ENCODE peak calls at places on chromosome 21, in ten cellular contexts. X, C, G, F, K, Y, U, Q, J and S are unnamed samples.

GRCh38 chr21:36141513-36141925 is 6.6 kb downstream of the CBR3 start:
- DNase-seq in X (peak; percentile 85), C (peak; percentile 94), G (peak; percentile 96), F (peak; percentile 88), K (peak; percentile 89), Y (no peak), U (peak; percentile 72), Q (peak; percentile 85), J (peak; percentile 93), S (peak; percentile 75)

GRCh38 chr21:33362044-33362555 is 37.3 kb downstream of the IFNAR1 start:
- DNase-seq in X (no peak), C (peak; percentile 50), G (peak; percentile 72), F (no peak), K (no peak), Y (no peak), U (no peak), Q (peak; percentile 79), J (no peak), S (peak; percentile 57)

GRCh38 chr21:38774152-38774551 is 31.6 kb upstream of the ETS2 start:
- DNase-seq in X (no peak), C (no peak), G (no peak), F (no peak), K (no peak), Y (no peak), U (no peak), Q (no peak), J (no peak), S (no peak)

GRCh38 chr21:38930838-38931237 is 125.1 kb downstream of the ETS2 start:
- DNase-seq in X (no peak), C (no peak), G (no peak), F (peak; percentile 74), K (no peak), Y (no peak), U (peak; percentile 33), Q (no peak), J (no peak), S (no peak)

GRCh38 chr21:34613679-34614442 is 1.1 kb downstream of the RCAN1 start:
- DNase-seq in X (no peak), C (no peak), G (no peak), F (no peak), K (no peak), Y (no peak), U (no peak), Q (no peak), J (no peak), S (no peak)

GRCh38 chr21:35585155-35585554 is 475.2 kb downstream of the SETD4 start:
- DNase-seq in X (no peak), C (no peak), G (no peak), F (no peak), K (no peak), Y (no peak), U (no peak), Q (no peak), J (no peak), S (no peak)

GRCh38 chr21:22363504-22363903 is 1365.3 kb downstream of the NCAM2 start:
- DNase-seq in X (no peak), C (no peak), G (no peak), F (no peak), K (no peak), Y (no peak), U (no peak), Q (no peak), J (no peak), S (no peak)

GRCh38 chr21:34983680-34984086 is 65.4 kb downstream of the RUNX1 start:
- DNase-seq in X (no peak), C (no peak), G (no peak), F (no peak), K (no peak), Y (no peak), U (no peak), Q (no peak), J (no peak), S (no peak)

DNA sequence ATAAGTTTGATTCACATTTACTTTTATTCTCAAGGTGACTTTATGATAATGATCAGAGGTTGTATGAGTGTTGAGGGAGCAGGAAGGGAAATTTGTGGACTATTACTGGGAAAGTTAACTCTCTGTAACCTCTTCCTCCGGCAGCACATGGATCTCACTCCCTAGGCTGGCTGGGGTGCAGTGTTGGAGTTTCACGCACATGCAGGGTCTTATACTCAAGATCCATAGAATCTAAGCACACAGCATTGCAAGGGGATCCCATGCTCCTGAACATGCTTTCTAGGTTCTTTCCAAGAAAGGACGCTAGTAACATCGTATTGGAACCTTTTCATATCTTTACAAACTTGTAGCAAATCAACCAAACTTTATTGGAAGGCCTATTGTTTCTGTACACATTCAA is 757.6 kb upstream of the TPTE start:
- DNase-seq in X (no peak), C (no peak), G (no peak), F (no peak), K (no peak), Y (no peak), U (no peak), Q (no peak), J (no peak), S (no peak)
- H3K9me3 ChIP-seq in X (peaks cover 13% of the 10 kb centered on the region), C (peaks cover 13% of the 10 kb centered on the region), G (peaks cover 48% of the 10 kb centered on the region), F (no peaks in the 10 kb centered on the region), K (peaks cover 24% of the 10 kb centered on the region), Y (peaks cover 2% of the 10 kb centered on the region), U (peaks cover 49% of the 10 kb centered on the region), Q (peaks cover 42% of the 10 kb centered on the region), J (no peaks in the 10 kb centered on the region), S (peaks cover 11% of the 10 kb centered on the region)

GRCh38 chr21:18899261-18899660 is 495.7 kb upstream of the TMPRSS15 start:
- DNase-seq in X (no peak), C (no peak), G (no peak), F (no peak), K (no peak), Y (no peak), U (no peak), Q (no peak), J (no peak), S (no peak)
- H3K9me3 ChIP-seq in X (no peaks in the 10 kb centered on the region), C (no peaks in the 10 kb centered on the region), G (no peaks in the 10 kb centered on the region), F (no peaks in the 10 kb centered on the region), K (no peaks in the 10 kb centered on the region), Y (no peaks in the 10 kb centered on the region), U (peaks cover 7% of the 10 kb centered on the region), Q (no peaks in the 10 kb centered on the region), J (no peaks in the 10 kb centered on the region), S (no peaks in the 10 kb centered on the region)

DNA sequence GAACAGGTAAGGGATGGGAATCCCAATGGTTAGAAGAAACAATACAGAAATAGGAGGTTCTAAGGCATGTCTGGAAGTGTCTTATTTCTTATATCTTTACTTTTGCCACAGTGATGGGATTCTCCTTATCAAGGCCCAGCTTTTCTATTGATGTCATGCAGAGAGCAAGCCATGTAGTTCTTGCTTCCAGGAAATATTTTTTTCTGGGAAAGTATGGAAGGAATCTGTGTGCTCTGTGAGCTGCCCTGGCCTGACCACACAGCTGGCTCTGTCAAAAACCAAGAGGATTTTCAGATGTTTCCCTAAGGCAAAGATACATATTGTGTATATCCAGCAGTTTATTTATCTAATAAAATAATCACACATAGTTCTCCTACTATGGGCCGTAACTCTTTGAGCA is 573.6 kb downstream of the LTN1 start:
- DNase-seq in X (no peak), C (no peak), G (no peak), F (no peak), K (no peak), Y (no peak), U (peak; percentile 56), Q (no peak), J (no peak), S (no peak)
- H3K9me3 ChIP-seq in X (no peaks in the 10 kb centered on the region), C (no peaks in the 10 kb centered on the region), G (no peaks in the 10 kb centered on the region), F (no peaks in the 10 kb centered on the region), K (no peaks in the 10 kb centered on the region), Y (no peaks in the 10 kb centered on the region), U (no peaks in the 10 kb centered on the region), Q (no peaks in the 10 kb centered on the region), J (no peaks in the 10 kb centered on the region), S (no peaks in the 10 kb centered on the region)

GRCh38 chr21:8991968-8992621 is 1529.3 kb upstream of the TPTE start:
- DNase-seq in X (no peak), C (no peak), G (no peak), F (peak; percentile 53), K (no peak), Y (no peak), U (no peak), Q (no peak), J (no peak), S (no peak)

GRCh38 chr21:8991088-8991907 is 1530.1 kb upstream of the TPTE start:
- DNase-seq in X (no peak), C (no peak), G (no peak), F (peak; percentile 60), K (no peak), Y (no peak), U (no peak), Q (no peak), J (no peak), S (no peak)

GRCh38 chr21:8989261-8989882 is 1532.0 kb upstream of the TPTE start:
- DNase-seq in X (no peak), C (no peak), G (no peak), F (no peak), K (no peak), Y (no peak), U (no peak), Q (no peak), J (no peak), S (no peak)

GRCh38 chr21:8990326-8991087 is 1530.9 kb upstream of the TPTE start:
- DNase-seq in X (no peak), C (no peak), G (no peak), F (peak; percentile 54), K (no peak), Y (no peak), U (no peak), Q (no peak), J (no peak), S (no peak)

DNA sequence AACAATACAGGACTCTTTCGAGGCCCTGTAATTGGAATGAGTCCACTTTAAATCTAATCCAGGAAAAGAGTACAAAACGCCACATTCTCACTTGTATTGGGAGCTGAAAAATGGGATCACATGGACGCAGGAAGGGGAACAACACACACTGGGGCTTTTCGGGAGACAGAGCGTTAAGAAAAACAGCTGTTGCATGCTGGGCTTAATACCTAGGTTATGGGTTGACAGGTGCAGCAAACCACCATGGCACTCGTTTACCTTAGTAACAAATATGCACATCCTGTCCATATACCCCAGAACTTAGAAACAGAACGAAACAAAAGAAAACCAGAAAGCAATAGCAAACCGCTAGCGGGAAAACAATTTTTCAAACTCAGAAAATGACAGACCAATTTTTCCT is 1532.7 kb upstream of the TPTE start:
- DNase-seq in X (no peak), C (no peak), G (no peak), F (no peak), K (no peak), Y (no peak), U (no peak), Q (no peak), J (no peak), S (no peak)
- H3K9me3 ChIP-seq in X (no peaks in the 10 kb centered on the region), C (no peaks in the 10 kb centered on the region), G (peaks cover 23% of the 10 kb centered on the region), F (no peaks in the 10 kb centered on the region), K (peaks cover 3% of the 10 kb centered on the region), Y (peaks cover 6% of the 10 kb centered on the region), U (peaks cover 40% of the 10 kb centered on the region), Q (peaks cover 17% of the 10 kb centered on the region), J (peaks cover 3% of the 10 kb centered on the region), S (peaks cover 4% of the 10 kb centered on the region)